ENCODE peak calls at places on chromosomes 7 and 10, in four cellular contexts. One of them, this sample, is unnamed.

GRCh38 chr10:103921750-103922195 is 3.8 kb upstream of the STN1 start:
- DNase-seq in lower lobe of right lung: no peak
- DNase-seq in naive B cell: no peak
- DNase-seq in ACHN: no peak
- DNase-seq in this sample: no peak

GRCh38 chr7:69172357-69173098 is 425.7 kb upstream of the AUTS2 start:
- DNase-seq in lower lobe of right lung: no peak
- DNase-seq in ACHN: no peak
- DNase-seq in naive B cell: no peak
- DNase-seq in this sample: no peak

GRCh38 chr10:113131611-113132330 is 181.7 kb downstream of the TCF7L2 start:
- DNase-seq in naive B cell: no peak
- DNase-seq in lower lobe of right lung: no peak
- DNase-seq in ACHN: no peak
- DNase-seq in this sample: no peak

GRCh38 chr10:128721851-128722250 is 595.6 kb upstream of the MKI67 start:
- DNase-seq in ACHN: no peak
- DNase-seq in lower lobe of right lung: no peak
- DNase-seq in naive B cell: no peak
- DNase-seq in this sample: no peak

GRCh38 chr10:84333864-84334451 is 5.6 kb downstream of the CCSER2 start:
- DNase-seq in lower lobe of right lung: no peak
- DNase-seq in ACHN: peak
- DNase-seq in naive B cell: peak
- DNase-seq in this sample: peak

GRCh38 chr10:112191791-112192190 is 8.2 kb upstream of the GPAM start:
- DNase-seq in naive B cell: no peak
- DNase-seq in lower lobe of right lung: no peak
- DNase-seq in ACHN: no peak
- DNase-seq in this sample: no peak

GRCh38 chr10:11682267-11682683 is 59.9 kb upstream of the ECHDC3 start:
- DNase-seq in naive B cell: no peak
- DNase-seq in lower lobe of right lung: peak
- DNase-seq in ACHN: no peak
- DNase-seq in this sample: no peak

GRCh38 chr7:143405158-143405557 is 3.5 kb downstream of the EPHA1 start:
- DNase-seq in lower lobe of right lung: no peak
- DNase-seq in ACHN: no peak
- DNase-seq in naive B cell: no peak
- DNase-seq in this sample: no peak

GRCh38 chr10:62980697-62981495 is 152.2 kb upstream of the NRBF2 start:
- DNase-seq in naive B cell: no peak
- DNase-seq in lower lobe of right lung: no peak
- DNase-seq in ACHN: no peak
- DNase-seq in this sample: no peak

GRCh38 chr10:63700209-63700934 is 179.2 kb downstream of the REEP3 start:
- DNase-seq in ACHN: peak
- DNase-seq in lower lobe of right lung: no peak
- DNase-seq in naive B cell: no peak
- DNase-seq in this sample: no peak

GRCh38 chr10:124994573-124995473 is 52.9 kb downstream of the ZRANB1 start:
- DNase-seq in lower lobe of right lung: peak
- DNase-seq in naive B cell: no peak
- DNase-seq in ACHN: no peak
- DNase-seq in this sample: no peak

GRCh38 chr10:69285699-69286098 is 7.4 kb downstream of the HK1 start:
- DNase-seq in ACHN: no peak
- DNase-seq in naive B cell: no peak
- DNase-seq in lower lobe of right lung: no peak
- DNase-seq in this sample: no peak

GRCh38 chr10:111076682-111077661 is at the start of gene ADRA2A:
- DNase-seq in ACHN: peak
- DNase-seq in lower lobe of right lung: peak
- DNase-seq in naive B cell: no peak
- DNase-seq in this sample: no peak

GRCh38 chr7:96800824-96801223 is 91.2 kb upstream of the SEM1 start:
- DNase-seq in ACHN: no peak
- DNase-seq in naive B cell: no peak
- DNase-seq in lower lobe of right lung: no peak
- DNase-seq in this sample: no peak

GRCh38 chr10:47337243-47337642 is 10.9 kb upstream of the RBP3 start:
- DNase-seq in lower lobe of right lung: no peak
- DNase-seq in naive B cell: no peak
- DNase-seq in ACHN: no peak
- DNase-seq in this sample: no peak

This sample was measured in T-cell.